ENCODE peak calls at places on chromosomes 4 and X, in five cellular contexts. P is K562, N is GM12878, O is SK-N-SH, A is NT2/D1. R is an unnamed sample.
A peak's percentile ranks its signal among the peaks of the same experiment; 100 is the strongest.

GRCh38 chr4:54676062-54676461 is 18.3 kb downstream of the KIT start:
- DNase-seq in P (no peak), N (no peak), O (no peak), A (no peak), R (no peak)

GRCh38 chr4:127204326-127204725 is 428.4 kb upstream of the INTU start:
- DNase-seq in P (no peak), N (no peak), O (no peak), A (no peak), R (no peak)

GRCh38 chr4:4320528-4320927 is 30.5 kb downstream of the ZBTB49 start:
- DNase-seq in P (no peak), N (no peak), O (no peak), A (no peak), R (no peak)

GRCh38 chr4:42302348-42302747 is 94.9 kb upstream of the SHISA3 start:
- DNase-seq in P (peak; percentile 33), N (no peak), O (peak; percentile 64), A (peak; percentile 63), R (peak; percentile 43)

GRCh38 chrX:42948723-42949122 is 170.8 kb upstream of the PPP1R2C start:
- DNase-seq in P (no peak), N (no peak), O (no peak), A (no peak), R (no peak)

GRCh38 chr4:1080961-1081688 is 32.2 kb downstream of the RNF212 start:
- DNase-seq in P (peak; percentile 35), N (no peak), O (no peak), A (no peak), R (no peak)

GRCh38 chrX:38890326-38890725 is 89.1 kb downstream of the MID1IP1 start:
- DNase-seq in P (no peak), N (no peak), O (no peak), A (no peak), R (no peak)

GRCh38 chr4:183118585-183118984 is 19.5 kb downstream of the WWC2 start:
- DNase-seq in P (no peak), N (no peak), O (no peak), A (no peak), R (no peak)

GRCh38 chr4:5370286-5370685 is 319.0 kb downstream of the STK32B start:
- DNase-seq in P (no peak), N (no peak), O (no peak), A (no peak), R (no peak)

GRCh38 chr4:1971456-1972200 is 37.1 kb downstream of the NELFA start:
- DNase-seq in P (no peak), N (no peak), O (no peak), A (no peak), R (no peak)

GRCh38 chr4:102759835-102760644 is 728 bp downstream of the MANBA start:
- DNase-seq in P (peak; percentile 46), N (peak; percentile 40), O (no peak), A (peak; percentile 3), R (no peak)

GRCh38 chr4:22014222-22014741 is 65.7 kb upstream of the KCNIP4 start:
- DNase-seq in P (no peak), N (no peak), O (no peak), A (no peak), R (no peak)

GRCh38 chrX:150907474-150907873 is 9.0 kb upstream of the CD99L2 start:
- DNase-seq in P (no peak), N (no peak), O (no peak), A (no peak), R (no peak)

GRCh38 chr4:46211406-46211805 is 87.6 kb upstream of the GABRG1 start:
- DNase-seq in P (no peak), N (no peak), O (no peak), A (no peak), R (no peak)

GRCh38 chr4:33696066-33696465 is 2548.2 kb downstream of the ARAP2 start:
- DNase-seq in P (no peak), N (no peak), O (no peak), A (no peak), R (no peak)

DNA sequence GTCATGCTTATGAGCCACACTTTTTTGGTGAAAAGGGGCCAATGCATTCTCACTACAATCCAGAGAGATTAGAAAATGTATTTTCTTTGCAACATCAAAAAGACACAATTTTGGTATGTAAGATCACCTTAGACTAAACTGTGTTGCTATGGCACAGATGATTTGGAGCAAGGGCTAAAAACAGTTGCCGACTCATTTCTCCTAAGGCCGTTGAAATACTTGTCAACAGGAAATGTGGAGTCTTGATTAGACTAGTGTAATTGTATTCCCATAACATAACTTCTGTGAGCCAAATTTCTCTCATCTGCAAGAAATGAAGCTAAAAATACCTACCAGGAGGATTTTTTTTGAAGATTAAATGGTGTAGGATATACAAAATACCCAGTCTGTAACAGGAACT is 2547.7 kb downstream of the ARAP2 start:
- DNase-seq in P (no peak), N (no peak), O (no peak), A (no peak), R (no peak)
- TF ChIP-seq YY1 in P (no peak), N (no peak), O (no peak), A (no peak), R (no peak)

GRCh38 chrX:3699841-3700381 is 13.5 kb downstream of the PRKX start:
- DNase-seq in P (no peak), N (peak; percentile 19), O (no peak), A (no peak), R (no peak)
- TF ChIP-seq YY1 in P (no peak), N (no peak), O (no peak), A (no peak), R (no peak)

DNA sequence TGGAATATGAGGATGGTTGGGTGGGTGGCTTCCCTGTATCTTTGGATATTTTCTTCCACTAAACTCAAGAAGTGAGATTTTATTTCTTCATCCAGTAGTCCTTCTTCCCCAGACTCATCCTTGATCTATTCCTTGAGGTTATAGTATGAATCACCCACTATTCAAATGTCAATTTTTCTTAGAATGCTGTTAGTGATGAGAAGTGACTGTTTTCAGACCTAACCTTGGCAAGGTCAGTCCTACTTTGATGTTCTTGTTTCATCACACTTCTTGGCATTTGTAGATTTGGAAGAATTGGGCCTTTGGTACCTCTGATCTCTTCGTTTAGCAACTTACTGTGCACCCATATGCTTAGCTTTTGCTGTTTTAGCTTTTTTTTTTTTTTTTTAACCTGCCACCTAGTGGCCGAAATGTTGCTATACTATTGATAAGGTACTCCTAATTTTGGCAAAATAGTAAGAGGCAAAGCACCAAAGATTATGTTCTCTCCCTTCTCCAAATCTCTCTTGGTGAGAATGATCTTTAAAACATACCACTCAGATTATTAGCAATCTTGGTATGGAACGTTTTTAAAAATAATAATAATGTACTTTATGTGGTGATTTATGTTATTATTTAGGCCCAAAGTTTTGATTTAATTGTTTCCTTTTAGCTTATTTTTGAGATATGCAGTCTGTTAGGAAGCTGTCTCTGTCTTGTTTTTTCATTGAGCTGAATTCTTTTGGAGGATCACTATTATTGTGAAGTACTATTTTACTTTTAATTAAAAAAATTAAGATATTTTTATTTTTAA is 16.5 kb downstream of the DCK start:
- DNase-seq in P (peak; percentile 55), N (no peak), O (peak; percentile 49), A (no peak), R (peak; percentile 39)
- TF ChIP-seq YY1 in P (no peak), N (no peak), O (no peak), A (no peak), R (no peak)

DNA sequence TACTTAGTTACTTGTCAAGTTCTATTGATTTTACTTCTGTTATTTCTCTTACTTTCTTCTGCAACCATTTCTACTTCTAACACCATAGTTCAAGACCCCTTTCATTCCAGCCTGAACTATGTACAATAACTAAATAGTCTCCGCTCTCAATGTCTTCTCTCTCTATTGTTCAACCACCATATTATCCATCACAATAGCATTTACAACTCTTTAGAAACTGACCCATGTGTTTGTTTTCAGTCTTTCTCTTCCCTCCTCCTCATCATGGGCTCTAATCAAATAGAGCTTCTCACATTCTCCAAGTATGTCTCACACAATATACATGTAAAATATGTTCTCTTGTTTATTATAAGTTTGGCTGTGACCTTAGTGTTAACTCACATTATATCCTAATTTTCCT is 143.6 kb downstream of the ZAR1 start:
- DNase-seq in P (no peak), N (no peak), O (no peak), A (no peak), R (no peak)
- TF ChIP-seq YY1 in P (no peak), N (no peak), O (no peak), A (no peak), R (no peak)

DNA sequence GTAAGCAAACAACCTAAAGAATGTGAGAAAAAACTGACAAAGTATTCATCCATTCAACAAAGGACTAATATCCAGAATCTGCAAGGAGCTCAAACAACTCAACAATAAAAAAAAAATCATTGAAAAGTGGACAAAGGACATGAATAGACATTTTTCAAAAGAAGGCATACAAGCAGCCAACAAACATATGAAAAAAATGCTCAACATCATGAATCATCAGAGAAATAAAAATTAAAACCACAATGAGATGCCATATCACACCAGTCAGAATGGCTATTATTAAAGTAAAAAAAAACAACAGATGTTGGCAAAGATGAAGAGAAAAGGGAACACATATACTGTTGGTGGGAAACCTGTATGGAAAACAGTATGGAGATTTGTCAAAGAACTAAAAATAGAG is 120.7 kb upstream of the ADGRL3 start:
- DNase-seq in P (no peak), N (no peak), O (no peak), A (no peak), R (no peak)
- TF ChIP-seq YY1 in P (no peak), N (no peak), O (no peak), A (no peak), R (no peak)